ENCODE peak calls at places on chromosomes 5 and 9, in eight cellular contexts. V is posterior cingulate gyrus; S is fibroblast of mammary gland; W is activated T-cell treated with anti-CD3 and anti-CD28 coated beads, Interleukin-2, amount 50 U/mL, for 72 hours; A is PC-3; B is H9; T is NT2/D1; P is SK-N-SH. Z is an unnamed sample.

GRCh38 chr5:37088041-37088440 is 161.1 kb downstream of the CPLANE1 start:
- DNase-seq in T (no peak), V (no peak), P (no peak), S (no peak), B (no peak), W (no peak), A (no peak), Z (no peak)

GRCh38 chr9:87379300-87379699 is 118.4 kb upstream of the DAPK1 start:
- DNase-seq in V (no peak), W (no peak), T (no peak), B (no peak), A (no peak), S (no peak), P (no peak), Z (no peak)

GRCh38 chr5:91787718-91788117 is 404.6 kb upstream of the ARRDC3 start:
- DNase-seq in A (peak; percentile 99), B (no peak), S (peak; percentile 38), T (no peak), W (no peak), P (no peak), V (no peak), Z (no peak)

GRCh38 chr5:176637556-176637955 is 7.1 kb downstream of the EIF4E1B start:
- DNase-seq in T (no peak), B (no peak), S (no peak), W (no peak), P (no peak), A (no peak), V (no peak), Z (no peak)

GRCh38 chr9:121566401-121567141 is 66.9 kb upstream of the GGTA1 start:
- DNase-seq in B (no peak), V (peak; percentile 56), T (no peak), P (peak; percentile 72), S (peak; percentile 84), A (peak; percentile 28), W (no peak), Z (peak; percentile 52)

GRCh38 chr9:89792189-89793123 is 187.6 kb downstream of the GADD45G start:
- DNase-seq in V (no peak), W (no peak), T (no peak), A (no peak), P (no peak), S (no peak), B (no peak), Z (no peak)

GRCh38 chr5:54302267-54302687 is 8.1 kb downstream of the ARL15 start:
- DNase-seq in A (no peak), B (no peak), T (no peak), V (no peak), S (peak; percentile 63), P (no peak), W (no peak), Z (no peak)

GRCh38 chr9:34510506-34511159 is 12.2 kb downstream of the ENHO start:
- DNase-seq in S (no peak), B (no peak), V (no peak), W (no peak), A (no peak), P (no peak), T (no peak), Z (no peak)

GRCh38 chr5:173547579-173547978 is 68.9 kb downstream of the BOD1 start:
- DNase-seq in B (no peak), W (no peak), V (no peak), A (peak; percentile 61), S (peak; percentile 30), P (no peak), T (no peak), Z (no peak)

GRCh38 chr5:60634054-60634453 is 65.9 kb downstream of the DEPDC1B start:
- DNase-seq in A (no peak), B (no peak), W (no peak), P (no peak), S (no peak), T (no peak), V (no peak), Z (no peak)

GRCh38 chr5:147234098-147234824 is 565 bp upstream of the STK32A start:
- DNase-seq in T (no peak), B (no peak), A (no peak), V (no peak), S (no peak), P (no peak), W (no peak), Z (no peak)

GRCh38 chr5:67297376-67297775 is 100.8 kb upstream of the CD180 start:
- DNase-seq in B (no peak), T (no peak), P (no peak), W (no peak), S (no peak), V (no peak), A (no peak), Z (peak; percentile 64)

GRCh38 chr9:90641868-90642558 is 611 bp downstream of the DIRAS2 start:
- DNase-seq in B (no peak), S (no peak), A (no peak), P (no peak), W (no peak), V (no peak), T (no peak), Z (no peak)